ENCODE peak calls at places on chromosomes 4 and X, in six cellular contexts. D, L, K, H, Q and P are unnamed samples.

GRCh38 chrX:45200741-45201234 is at the start of gene DIPK2B:
- DNase-seq in D (no peak), L (no peak), K (no peak), H (no peak), Q (no peak), P (no peak)

GRCh38 chrX:133726211-133726630 is 259.2 kb downstream of the GPC3 start:
- DNase-seq in D (no peak), L (peak), K (no peak), H (peak), Q (no peak), P (peak)

GRCh38 chrX:70485466-70485865 is 40.8 kb downstream of the DLG3 start:
- DNase-seq in D (no peak), L (no peak), K (peak), H (no peak), Q (no peak), P (no peak)

GRCh38 chr4:112284662-112285411 is 867 bp downstream of the TIFA start:
- DNase-seq in D (peak), L (no peak), K (no peak), H (peak), Q (no peak), P (peak)

GRCh38 chrX:49310371-49310770 is 6.9 kb downstream of the GAGE10 start:
- DNase-seq in D (no peak), L (no peak), K (no peak), H (no peak), Q (no peak), P (no peak)

GRCh38 chr4:70705146-70705855 is 16.5 kb upstream of the RUFY3 start:
- DNase-seq in D (peak), L (no peak), K (peak), H (peak), Q (no peak), P (peak)

GRCh38 chr4:128521634-128522253 is 234.1 kb upstream of the PGRMC2 start:
- DNase-seq in D (no peak), L (no peak), K (no peak), H (no peak), Q (no peak), P (peak)

GRCh38 chr4:41656572-41657301 is 91.8 kb downstream of the PHOX2B start:
- DNase-seq in D (no peak), L (no peak), K (no peak), H (no peak), Q (no peak), P (no peak)

GRCh38 chr4:159006202-159006601 is 96.7 kb upstream of the RAPGEF2 start:
- DNase-seq in D (no peak), L (peak), K (no peak), H (peak), Q (no peak), P (peak)

GRCh38 chr4:168755643-168756482 is 254.2 kb downstream of the CBR4 start:
- DNase-seq in D (no peak), L (no peak), K (no peak), H (no peak), Q (no peak), P (no peak)

GRCh38 chrX:63503541-63503940 is 152.4 kb upstream of the SPIN4 start:
- DNase-seq in D (no peak), L (peak), K (no peak), H (peak), Q (peak), P (peak)

GRCh38 chr4:133157460-133158160 is 8.5 kb downstream of the PCDH10 start:
- DNase-seq in D (no peak), L (no peak), K (no peak), H (no peak), Q (no peak), P (no peak)

GRCh38 chr4:172654482-172654881 is 514.1 kb upstream of the GALNT7 start:
- DNase-seq in D (no peak), L (no peak), K (no peak), H (no peak), Q (no peak), P (no peak)

GRCh38 chr4:87506974-87507701 is 22.0 kb downstream of the SPARCL1 start:
- DNase-seq in D (no peak), L (peak), K (no peak), H (peak), Q (no peak), P (peak)

GRCh38 chr4:185847352-185848078 is 35.5 kb upstream of the SORBS2 start:
- DNase-seq in D (no peak), L (no peak), K (no peak), H (no peak), Q (peak), P (peak)

GRCh38 chrX:74450803-74451449 is 29.6 kb downstream of the SLC16A2 start:
- DNase-seq in D (no peak), L (peak), K (no peak), H (peak), Q (peak), P (peak)

GRCh38 chrX:22314692-22315091 is 42.0 kb downstream of the CBLL2 start:
- DNase-seq in D (no peak), L (no peak), K (no peak), H (peak), Q (no peak), P (no peak)

GRCh38 chr4:168577624-168578023 is 80.8 kb downstream of the PALLD start:
- DNase-seq in D (no peak), L (no peak), K (no peak), H (no peak), Q (no peak), P (no peak)

GRCh38 chr4:78829296-78829695 is 53.1 kb downstream of the BMP2K start:
- DNase-seq in D (no peak), L (no peak), K (no peak), H (no peak), Q (no peak), P (peak)

GRCh38 chr4:99504804-99505502 is 5.9 kb upstream of the C4orf17 start:
- DNase-seq in D (no peak), L (no peak), K (no peak), H (no peak), Q (no peak), P (no peak)

GRCh38 chrX:39966186-39966585 is 131.6 kb downstream of the BCOR start:
- DNase-seq in D (no peak), L (no peak), K (no peak), H (no peak), Q (no peak), P (no peak)